ENCODE peak calls at places on chromosomes 16 and 17, in nine cellular contexts. One of them, this sample, is unnamed.

GRCh38 chr17:62101090-62101489 is 36.0 kb upstream of the MED13 start:
- DNase-seq in left ventricle myocardium superior: no peak
- DNase-seq in thoracic aorta: no peak
- DNase-seq in effector memory CD4-positive, alpha-beta T cell: no peak
- DNase-seq in NCI-H1048: no peak
- DNase-seq in NCI-H510A treated with DMSO at 0.1 percent for 48 hours: no peak
- DNase-seq in LHCN-M2: no peak
- DNase-seq in neural crest cell: no peak
- DNase-seq in NCI-H2171: no peak
- DNase-seq in this sample: no peak

GRCh38 chr17:17900615-17901520 is 64.1 kb upstream of the SREBF1 start:
- DNase-seq in left ventricle myocardium superior: peak
- DNase-seq in thoracic aorta: peak
- DNase-seq in effector memory CD4-positive, alpha-beta T cell: no peak
- DNase-seq in NCI-H1048: no peak
- DNase-seq in NCI-H510A treated with DMSO at 0.1 percent for 48 hours: peak
- DNase-seq in LHCN-M2: peak
- DNase-seq in neural crest cell: no peak
- DNase-seq in NCI-H2171: no peak
- DNase-seq in this sample: peak

GRCh38 chr17:63826468-63827001 is 696 bp upstream of the PSMC5 start:
- DNase-seq in left ventricle myocardium superior: no peak
- DNase-seq in thoracic aorta: no peak
- DNase-seq in effector memory CD4-positive, alpha-beta T cell: no peak
- DNase-seq in NCI-H1048: no peak
- DNase-seq in NCI-H510A treated with DMSO at 0.1 percent for 48 hours: no peak
- DNase-seq in LHCN-M2: peak
- DNase-seq in neural crest cell: no peak
- DNase-seq in NCI-H2171: no peak
- DNase-seq in this sample: no peak

GRCh38 chr16:7404217-7404616 is 71.6 kb downstream of the RBFOX1 start:
- DNase-seq in left ventricle myocardium superior: no peak
- DNase-seq in thoracic aorta: no peak
- DNase-seq in effector memory CD4-positive, alpha-beta T cell: no peak
- DNase-seq in NCI-H1048: no peak
- DNase-seq in NCI-H510A treated with DMSO at 0.1 percent for 48 hours: no peak
- DNase-seq in LHCN-M2: no peak
- DNase-seq in neural crest cell: no peak
- DNase-seq in NCI-H2171: no peak
- DNase-seq in this sample: no peak

GRCh38 chr17:79905832-79906231 is 66.6 kb upstream of the CBX4 start:
- DNase-seq in left ventricle myocardium superior: peak
- DNase-seq in thoracic aorta: no peak
- DNase-seq in effector memory CD4-positive, alpha-beta T cell: no peak
- DNase-seq in NCI-H1048: no peak
- DNase-seq in NCI-H510A treated with DMSO at 0.1 percent for 48 hours: peak
- DNase-seq in LHCN-M2: no peak
- DNase-seq in neural crest cell: no peak
- DNase-seq in NCI-H2171: no peak
- DNase-seq in this sample: no peak

GRCh38 chr17:38585056-38585804 is 20.5 kb downstream of the SRCIN1 start:
- DNase-seq in left ventricle myocardium superior: no peak
- DNase-seq in thoracic aorta: no peak
- DNase-seq in effector memory CD4-positive, alpha-beta T cell: no peak
- DNase-seq in NCI-H1048: no peak
- DNase-seq in NCI-H510A treated with DMSO at 0.1 percent for 48 hours: peak
- DNase-seq in LHCN-M2: no peak
- DNase-seq in neural crest cell: no peak
- DNase-seq in NCI-H2171: peak
- DNase-seq in this sample: no peak

GRCh38 chr17:412211-413015 is 59.8 kb upstream of the RPH3AL start:
- DNase-seq in left ventricle myocardium superior: no peak
- DNase-seq in thoracic aorta: no peak
- DNase-seq in effector memory CD4-positive, alpha-beta T cell: peak
- DNase-seq in NCI-H1048: no peak
- DNase-seq in NCI-H510A treated with DMSO at 0.1 percent for 48 hours: peak
- DNase-seq in LHCN-M2: peak
- DNase-seq in neural crest cell: peak
- DNase-seq in NCI-H2171: peak
- DNase-seq in this sample: no peak

GRCh38 chr16:1338119-1338730 is 4.8 kb downstream of the BAIAP3 start:
- DNase-seq in left ventricle myocardium superior: no peak
- DNase-seq in thoracic aorta: no peak
- DNase-seq in effector memory CD4-positive, alpha-beta T cell: no peak
- DNase-seq in NCI-H1048: no peak
- DNase-seq in NCI-H510A treated with DMSO at 0.1 percent for 48 hours: no peak
- DNase-seq in LHCN-M2: no peak
- DNase-seq in neural crest cell: peak
- DNase-seq in NCI-H2171: no peak
- DNase-seq in this sample: no peak

GRCh38 chr17:56269509-56269908 is 116.2 kb downstream of the ANKFN1 start:
- DNase-seq in left ventricle myocardium superior: no peak
- DNase-seq in thoracic aorta: no peak
- DNase-seq in effector memory CD4-positive, alpha-beta T cell: no peak
- DNase-seq in NCI-H1048: no peak
- DNase-seq in NCI-H510A treated with DMSO at 0.1 percent for 48 hours: no peak
- DNase-seq in LHCN-M2: no peak
- DNase-seq in neural crest cell: no peak
- DNase-seq in NCI-H2171: no peak
- DNase-seq in this sample: no peak

GRCh38 chr16:68064791-68065365 is 20.3 kb upstream of the NFATC3 start:
- DNase-seq in left ventricle myocardium superior: peak
- DNase-seq in thoracic aorta: no peak
- DNase-seq in effector memory CD4-positive, alpha-beta T cell: peak
- DNase-seq in NCI-H1048: no peak
- DNase-seq in NCI-H510A treated with DMSO at 0.1 percent for 48 hours: peak
- DNase-seq in LHCN-M2: peak
- DNase-seq in neural crest cell: peak
- DNase-seq in NCI-H2171: peak
- DNase-seq in this sample: peak

GRCh38 chr17:75759457-75759856 is 5.5 kb downstream of the GALK1 start:
- DNase-seq in left ventricle myocardium superior: peak
- DNase-seq in thoracic aorta: no peak
- DNase-seq in effector memory CD4-positive, alpha-beta T cell: no peak
- DNase-seq in NCI-H1048: no peak
- DNase-seq in NCI-H510A treated with DMSO at 0.1 percent for 48 hours: no peak
- DNase-seq in LHCN-M2: no peak
- DNase-seq in neural crest cell: no peak
- DNase-seq in NCI-H2171: no peak
- DNase-seq in this sample: no peak

GRCh38 chr17:6823011-6823442 is 8.5 kb downstream of the TEKT1 start:
- DNase-seq in left ventricle myocardium superior: no peak
- DNase-seq in thoracic aorta: no peak
- DNase-seq in effector memory CD4-positive, alpha-beta T cell: no peak
- DNase-seq in NCI-H1048: no peak
- DNase-seq in NCI-H510A treated with DMSO at 0.1 percent for 48 hours: no peak
- DNase-seq in LHCN-M2: peak
- DNase-seq in neural crest cell: no peak
- DNase-seq in NCI-H2171: no peak
- DNase-seq in this sample: no peak

GRCh38 chr17:56176101-56176500 is 22.8 kb downstream of the ANKFN1 start:
- DNase-seq in left ventricle myocardium superior: no peak
- DNase-seq in thoracic aorta: no peak
- DNase-seq in effector memory CD4-positive, alpha-beta T cell: no peak
- DNase-seq in NCI-H1048: no peak
- DNase-seq in NCI-H510A treated with DMSO at 0.1 percent for 48 hours: no peak
- DNase-seq in LHCN-M2: peak
- DNase-seq in neural crest cell: no peak
- DNase-seq in NCI-H2171: no peak
- DNase-seq in this sample: no peak

GRCh38 chr17:31488982-31489294 is 97.5 kb downstream of the RAB11FIP4 start:
- DNase-seq in left ventricle myocardium superior: no peak
- DNase-seq in thoracic aorta: no peak
- DNase-seq in effector memory CD4-positive, alpha-beta T cell: no peak
- DNase-seq in NCI-H1048: no peak
- DNase-seq in NCI-H510A treated with DMSO at 0.1 percent for 48 hours: no peak
- DNase-seq in LHCN-M2: no peak
- DNase-seq in neural crest cell: no peak
- DNase-seq in NCI-H2171: no peak
- DNase-seq in this sample: no peak

GRCh38 chr17:43701318-43701743 is 39.6 kb upstream of the MEOX1 start:
- DNase-seq in left ventricle myocardium superior: no peak
- DNase-seq in thoracic aorta: no peak
- DNase-seq in effector memory CD4-positive, alpha-beta T cell: no peak
- DNase-seq in NCI-H1048: no peak
- DNase-seq in NCI-H510A treated with DMSO at 0.1 percent for 48 hours: no peak
- DNase-seq in LHCN-M2: peak
- DNase-seq in neural crest cell: no peak
- DNase-seq in NCI-H2171: no peak
- DNase-seq in this sample: no peak

GRCh38 chr17:55301521-55302406 is 37.0 kb downstream of the HLF start:
- DNase-seq in left ventricle myocardium superior: no peak
- DNase-seq in thoracic aorta: no peak
- DNase-seq in effector memory CD4-positive, alpha-beta T cell: no peak
- DNase-seq in NCI-H1048: no peak
- DNase-seq in NCI-H510A treated with DMSO at 0.1 percent for 48 hours: peak
- DNase-seq in LHCN-M2: no peak
- DNase-seq in neural crest cell: no peak
- DNase-seq in NCI-H2171: no peak
- DNase-seq in this sample: no peak

GRCh38 chr16:720990-721764 is at the start of gene ANTKMT:
- DNase-seq in left ventricle myocardium superior: peak
- DNase-seq in thoracic aorta: no peak
- DNase-seq in effector memory CD4-positive, alpha-beta T cell: peak
- DNase-seq in NCI-H1048: peak
- DNase-seq in NCI-H510A treated with DMSO at 0.1 percent for 48 hours: peak
- DNase-seq in LHCN-M2: peak
- DNase-seq in neural crest cell: peak
- DNase-seq in NCI-H2171: peak
- DNase-seq in this sample: no peak

GRCh38 chr17:3335876-3336275 is 37.7 kb upstream of the OR3A1 start:
- DNase-seq in left ventricle myocardium superior: no peak
- DNase-seq in thoracic aorta: no peak
- DNase-seq in effector memory CD4-positive, alpha-beta T cell: no peak
- DNase-seq in NCI-H1048: no peak
- DNase-seq in NCI-H510A treated with DMSO at 0.1 percent for 48 hours: no peak
- DNase-seq in LHCN-M2: no peak
- DNase-seq in neural crest cell: no peak
- DNase-seq in NCI-H2171: no peak
- DNase-seq in this sample: no peak

GRCh38 chr17:21375757-21376584 is at the start of gene KCNJ12:
- DNase-seq in left ventricle myocardium superior: peak
- DNase-seq in thoracic aorta: no peak
- DNase-seq in effector memory CD4-positive, alpha-beta T cell: no peak
- DNase-seq in NCI-H1048: no peak
- DNase-seq in NCI-H510A treated with DMSO at 0.1 percent for 48 hours: no peak
- DNase-seq in LHCN-M2: no peak
- DNase-seq in neural crest cell: peak
- DNase-seq in NCI-H2171: no peak
- DNase-seq in this sample: no peak

GRCh38 chr16:25011891-25012499 is 3.2 kb downstream of the ARHGAP17 start:
- DNase-seq in left ventricle myocardium superior: no peak
- DNase-seq in thoracic aorta: no peak
- DNase-seq in effector memory CD4-positive, alpha-beta T cell: no peak
- DNase-seq in NCI-H1048: no peak
- DNase-seq in NCI-H510A treated with DMSO at 0.1 percent for 48 hours: no peak
- DNase-seq in LHCN-M2: no peak
- DNase-seq in neural crest cell: no peak
- DNase-seq in NCI-H2171: no peak
- DNase-seq in this sample: no peak

GRCh38 chr17:46044286-46044928 is 45.4 kb downstream of the STH start:
- DNase-seq in left ventricle myocardium superior: no peak
- DNase-seq in thoracic aorta: peak
- DNase-seq in effector memory CD4-positive, alpha-beta T cell: no peak
- DNase-seq in NCI-H1048: peak
- DNase-seq in NCI-H510A treated with DMSO at 0.1 percent for 48 hours: peak
- DNase-seq in LHCN-M2: peak
- DNase-seq in neural crest cell: peak
- DNase-seq in NCI-H2171: peak
- DNase-seq in this sample: no peak

GRCh38 chr17:418421-418751 is 65.8 kb upstream of the RPH3AL start:
- DNase-seq in left ventricle myocardium superior: no peak
- DNase-seq in thoracic aorta: no peak
- DNase-seq in effector memory CD4-positive, alpha-beta T cell: peak
- DNase-seq in NCI-H1048: no peak
- DNase-seq in NCI-H510A treated with DMSO at 0.1 percent for 48 hours: no peak
- DNase-seq in LHCN-M2: no peak
- DNase-seq in neural crest cell: no peak
- DNase-seq in NCI-H2171: no peak
- DNase-seq in this sample: no peak

GRCh38 chr16:77674888-77675287 is 47.4 kb upstream of the NUDT7 start:
- DNase-seq in left ventricle myocardium superior: no peak
- DNase-seq in thoracic aorta: no peak
- DNase-seq in effector memory CD4-positive, alpha-beta T cell: no peak
- DNase-seq in NCI-H1048: no peak
- DNase-seq in NCI-H510A treated with DMSO at 0.1 percent for 48 hours: no peak
- DNase-seq in LHCN-M2: no peak
- DNase-seq in neural crest cell: no peak
- DNase-seq in NCI-H2171: no peak
- DNase-seq in this sample: no peak

GRCh38 chr16:11302977-11303376 is 21.8 kb upstream of the PRM1 start:
- DNase-seq in left ventricle myocardium superior: no peak
- DNase-seq in thoracic aorta: no peak
- DNase-seq in effector memory CD4-positive, alpha-beta T cell: no peak
- DNase-seq in NCI-H1048: no peak
- DNase-seq in NCI-H510A treated with DMSO at 0.1 percent for 48 hours: peak
- DNase-seq in LHCN-M2: no peak
- DNase-seq in neural crest cell: no peak
- DNase-seq in NCI-H2171: peak
- DNase-seq in this sample: no peak

GRCh38 chr16:7449808-7450207 is 117.2 kb downstream of the RBFOX1 start:
- DNase-seq in left ventricle myocardium superior: no peak
- DNase-seq in thoracic aorta: no peak
- DNase-seq in effector memory CD4-positive, alpha-beta T cell: no peak
- DNase-seq in NCI-H1048: no peak
- DNase-seq in NCI-H510A treated with DMSO at 0.1 percent for 48 hours: no peak
- DNase-seq in LHCN-M2: no peak
- DNase-seq in neural crest cell: no peak
- DNase-seq in NCI-H2171: no peak
- DNase-seq in this sample: no peak

GRCh38 chr16:2458887-2459646 is 842 bp upstream of the TEDC2 start:
- DNase-seq in left ventricle myocardium superior: no peak
- DNase-seq in thoracic aorta: no peak
- DNase-seq in effector memory CD4-positive, alpha-beta T cell: no peak
- DNase-seq in NCI-H1048: no peak
- DNase-seq in NCI-H510A treated with DMSO at 0.1 percent for 48 hours: no peak
- DNase-seq in LHCN-M2: no peak
- DNase-seq in neural crest cell: no peak
- DNase-seq in NCI-H2171: peak
- DNase-seq in this sample: no peak

GRCh38 chr17:63395075-63395815 is 50.9 kb downstream of the CYB561 start:
- DNase-seq in left ventricle myocardium superior: no peak
- DNase-seq in thoracic aorta: no peak
- DNase-seq in effector memory CD4-positive, alpha-beta T cell: no peak
- DNase-seq in NCI-H1048: no peak
- DNase-seq in NCI-H510A treated with DMSO at 0.1 percent for 48 hours: no peak
- DNase-seq in LHCN-M2: peak
- DNase-seq in neural crest cell: no peak
- DNase-seq in NCI-H2171: no peak
- DNase-seq in this sample: no peak

GRCh38 chr16:72715267-72715666 is 332.7 kb downstream of the ZFHX3 start:
- DNase-seq in left ventricle myocardium superior: no peak
- DNase-seq in thoracic aorta: no peak
- DNase-seq in effector memory CD4-positive, alpha-beta T cell: no peak
- DNase-seq in NCI-H1048: no peak
- DNase-seq in NCI-H510A treated with DMSO at 0.1 percent for 48 hours: no peak
- DNase-seq in LHCN-M2: peak
- DNase-seq in neural crest cell: no peak
- DNase-seq in NCI-H2171: no peak
- DNase-seq in this sample: no peak

GRCh38 chr16:82651921-82652601 is 25.3 kb downstream of the CDH13 start:
- DNase-seq in left ventricle myocardium superior: no peak
- DNase-seq in thoracic aorta: no peak
- DNase-seq in effector memory CD4-positive, alpha-beta T cell: peak
- DNase-seq in NCI-H1048: no peak
- DNase-seq in NCI-H510A treated with DMSO at 0.1 percent for 48 hours: peak
- DNase-seq in LHCN-M2: no peak
- DNase-seq in neural crest cell: no peak
- DNase-seq in NCI-H2171: no peak
- DNase-seq in this sample: no peak

GRCh38 chr17:41639492-41640473 is 15.4 kb upstream of the KRT17 start:
- DNase-seq in left ventricle myocardium superior: no peak
- DNase-seq in thoracic aorta: no peak
- DNase-seq in effector memory CD4-positive, alpha-beta T cell: no peak
- DNase-seq in NCI-H1048: no peak
- DNase-seq in NCI-H510A treated with DMSO at 0.1 percent for 48 hours: no peak
- DNase-seq in LHCN-M2: no peak
- DNase-seq in neural crest cell: no peak
- DNase-seq in NCI-H2171: no peak
- DNase-seq in this sample: no peak

GRCh38 chr17:21299981-21300600 is 15.6 kb downstream of the MAP2K3 start:
- DNase-seq in left ventricle myocardium superior: no peak
- DNase-seq in thoracic aorta: no peak
- DNase-seq in effector memory CD4-positive, alpha-beta T cell: no peak
- DNase-seq in NCI-H1048: no peak
- DNase-seq in NCI-H510A treated with DMSO at 0.1 percent for 48 hours: no peak
- DNase-seq in LHCN-M2: no peak
- DNase-seq in neural crest cell: no peak
- DNase-seq in NCI-H2171: peak
- DNase-seq in this sample: no peak

This sample was measured in suprapubic skin.